ENCODE peak calls at places on chromosome 18, in eight cellular contexts. D is GDM1; T is neuronal stem cell; B is NCI-H1105 treated with DMSO at 0.1 percent for 48 hours; R is activated T-cell treated with anti-CD3 and anti-CD28 coated beads, Interleukin-2, amount 50 U/mL, for 24 hours; E is IMR-90; V is T-helper 2 cell; Q is NCI-H1092 treated with DMSO at 0.1 percent for 48 hours. J is an unnamed sample.

GRCh38 chr18:70405051-70405450 is 116.2 kb downstream of the SOCS6 start:
- DNase-seq in D (no peak), T (no peak), B (no peak), R (no peak), E (peak), V (no peak), Q (no peak), J (no peak)

GRCh38 chr18:75406491-75407445 is 20.7 kb downstream of the SMIM21 start:
- DNase-seq in D (no peak), T (peak), B (no peak), R (no peak), E (no peak), V (no peak), Q (no peak), J (no peak)

GRCh38 chr18:35005963-35006577 is 35.1 kb upstream of the MAPRE2 start:
- DNase-seq in D (peak), T (peak), B (peak), R (no peak), E (peak), V (no peak), Q (peak), J (peak)

GRCh38 chr18:79275992-79276391 is 119.7 kb upstream of the NFATC1 start:
- DNase-seq in D (peak), T (no peak), B (no peak), R (no peak), E (no peak), V (no peak), Q (no peak), J (no peak)

GRCh38 chr18:12948055-12948804 is 419 bp downstream of the SEH1L start:
- DNase-seq in D (peak), T (no peak), B (peak), R (peak), E (peak), V (peak), Q (peak), J (peak)

GRCh38 chr18:49100226-49100968 is 149.6 kb upstream of the SMAD7 start:
- DNase-seq in D (no peak), T (no peak), B (no peak), R (no peak), E (peak), V (no peak), Q (no peak), J (no peak)

GRCh38 chr18:12405066-12405465 is 2.7 kb upstream of the PRELID3A start:
- DNase-seq in D (no peak), T (no peak), B (no peak), R (no peak), E (no peak), V (no peak), Q (no peak), J (no peak)

GRCh38 chr18:42310956-42311355 is 355.9 kb downstream of the PIK3C3 start:
- DNase-seq in D (no peak), T (no peak), B (no peak), R (no peak), E (no peak), V (no peak), Q (no peak), J (no peak)

GRCh38 chr18:74512321-74513053 is 16.3 kb downstream of the CNDP2 start:
- DNase-seq in D (no peak), T (no peak), B (no peak), R (peak), E (no peak), V (no peak), Q (no peak), J (no peak)

GRCh38 chr18:26575865-26576217 is 27.5 kb upstream of the KCTD1 start:
- DNase-seq in D (no peak), T (no peak), B (no peak), R (no peak), E (no peak), V (no peak), Q (peak), J (no peak)

GRCh38 chr18:63137999-63138448 is 181.5 kb downstream of the BCL2 start:
- DNase-seq in D (peak), T (no peak), B (no peak), R (peak), E (no peak), V (no peak), Q (no peak), J (peak)

GRCh38 chr18:45688113-45688512 is 35.9 kb upstream of the SLC14A1 start:
- DNase-seq in D (no peak), T (no peak), B (no peak), R (no peak), E (peak), V (no peak), Q (no peak), J (no peak)

GRCh38 chr18:74513883-74514205 is 17.7 kb downstream of the CNDP2 start:
- DNase-seq in D (no peak), T (no peak), B (no peak), R (peak), E (no peak), V (no peak), Q (no peak), J (no peak)

GRCh38 chr18:44592639-44593038 is 88.0 kb upstream of the SETBP1 start:
- DNase-seq in D (no peak), T (no peak), B (no peak), R (no peak), E (peak), V (no peak), Q (no peak), J (no peak)